ENCODE peak calls at places on chromosome 13, in nine cellular contexts. C is AG04449, X is ascending aorta, O is mucosa of descending colon, P is HCT116, D is uterus, M is mesothelial cell of epicardium, V is endodermal cell, I is natural killer cell. H is an unnamed sample.

GRCh38 chr13:27921961-27922910 is 2.4 kb downstream of the PDX1 start:
- DNase-seq in C (no peak), X (no peak), O (no peak), P (no peak), D (no peak), M (no peak), V (peak), I (no peak), H (peak)

GRCh38 chr13:109761695-109762094 is 24.7 kb downstream of the IRS2 start:
- DNase-seq in C (no peak), X (no peak), O (no peak), P (no peak), D (no peak), M (no peak), V (no peak), I (no peak), H (no peak)

GRCh38 chr13:28655566-28655965 is 3.4 kb upstream of the POMP start:
- DNase-seq in C (no peak), X (no peak), O (no peak), P (no peak), D (no peak), M (no peak), V (no peak), I (no peak), H (no peak)

GRCh38 chr13:40666058-40666904 is at the start of gene FOXO1:
- DNase-seq in C (no peak), X (peak), O (peak), P (peak), D (peak), M (peak), V (peak), I (peak), H (peak)

GRCh38 chr13:113926951-113927660 is 46.8 kb downstream of the C13orf46 start:
- DNase-seq in C (no peak), X (peak), O (no peak), P (no peak), D (peak), M (peak), V (peak), I (peak), H (no peak)

GRCh38 chr13:30884543-30884942 is 21.5 kb upstream of the MEDAG start:
- DNase-seq in C (no peak), X (no peak), O (no peak), P (no peak), D (no peak), M (no peak), V (no peak), I (no peak), H (no peak)

GRCh38 chr13:112743451-112744305 is 53.8 kb downstream of the ATP11A start:
- DNase-seq in C (no peak), X (no peak), O (no peak), P (no peak), D (no peak), M (no peak), V (no peak), I (no peak), H (no peak)

GRCh38 chr13:31775148-31775547 is 35.8 kb downstream of the RXFP2 start:
- DNase-seq in C (no peak), X (no peak), O (no peak), P (no peak), D (no peak), M (no peak), V (no peak), I (no peak), H (no peak)

GRCh38 chr13:112940236-112940635 is 28.8 kb upstream of the MCF2L start:
- DNase-seq in C (no peak), X (no peak), O (no peak), P (no peak), D (no peak), M (no peak), V (no peak), I (no peak), H (no peak)

GRCh38 chr13:28657784-28658538 is 969 bp upstream of the POMP start:
- DNase-seq in C (no peak), X (no peak), O (no peak), P (no peak), D (no peak), M (no peak), V (no peak), I (no peak), H (peak)

GRCh38 chr13:45626731-45627374 is 11.3 kb upstream of the ERICH6B start:
- DNase-seq in C (no peak), X (no peak), O (no peak), P (no peak), D (no peak), M (no peak), V (no peak), I (no peak), H (no peak)

GRCh38 chr13:113203507-113204377 is 4.7 kb downstream of the PCID2 start:
- DNase-seq in C (no peak), X (no peak), O (no peak), P (no peak), D (no peak), M (no peak), V (no peak), I (no peak), H (no peak)

GRCh38 chr13:27549406-27549981 is 70.8 kb downstream of the LNX2 start:
- DNase-seq in C (no peak), X (no peak), O (peak), P (no peak), D (no peak), M (no peak), V (no peak), I (no peak), H (no peak)

GRCh38 chr13:66362485-66362884 is 867.7 kb downstream of the PCDH9 start:
- DNase-seq in C (no peak), X (no peak), O (no peak), P (no peak), D (no peak), M (no peak), V (no peak), I (no peak), H (no peak)

GRCh38 chr13:44388427-44388826 is 14.8 kb downstream of the SERP2 start:
- DNase-seq in C (no peak), X (no peak), O (no peak), P (no peak), D (no peak), M (no peak), V (peak), I (no peak), H (no peak)
- TF ChIP-seq CTCF in C (no peak), X (no peak), O (no peak), P (no peak), D (no peak), M (no peak), V (peak), I (no peak), H (no peak)

DNA sequence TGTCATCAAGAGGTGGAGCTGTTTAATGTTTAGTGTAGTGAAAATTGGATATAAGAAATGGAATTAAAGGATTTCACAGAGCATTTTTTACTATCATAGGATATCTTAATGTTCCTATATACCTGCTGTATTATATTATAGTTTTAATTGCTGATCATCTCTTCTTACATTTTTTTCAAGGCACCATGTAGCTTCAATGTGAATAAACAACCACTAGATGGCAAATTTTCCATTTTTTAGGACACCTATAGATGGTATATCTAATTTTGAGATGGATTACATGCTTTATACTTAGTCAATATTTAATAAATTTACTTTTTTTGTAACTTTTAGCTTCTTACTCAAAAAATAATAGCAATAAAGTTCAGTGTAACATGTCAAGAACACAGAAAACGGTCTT is 9.0 kb upstream of the ATXN8OS start:
- DNase-seq in C (no peak), X (no peak), O (no peak), P (peak), D (no peak), M (no peak), V (no peak), I (no peak), H (no peak)
- TF ChIP-seq CTCF in C (no peak), X (no peak), O (no peak), P (peak), D (no peak), M (peak), V (peak), I (no peak), H (peak)

GRCh38 chr13:37869506-37869755 is 141 bp downstream of the TRPC4 start:
- DNase-seq in C (no peak), X (no peak), O (no peak), P (no peak), D (no peak), M (peak), V (peak), I (no peak), H (no peak)

GRCh38 chr13:37870895-37871550 is 1.5 kb upstream of the TRPC4 start:
- DNase-seq in C (no peak), X (no peak), O (no peak), P (no peak), D (no peak), M (no peak), V (peak), I (no peak), H (no peak)

GRCh38 chr13:37869756-37870488 is at the start of gene TRPC4:
- DNase-seq in C (no peak), X (peak), O (peak), P (no peak), D (peak), M (peak), V (peak), I (no peak), H (peak)

GRCh38 chr13:37868691-37869505 is 674 bp downstream of the TRPC4 start:
- DNase-seq in C (no peak), X (no peak), O (no peak), P (no peak), D (no peak), M (no peak), V (peak), I (no peak), H (peak)

DNA sequence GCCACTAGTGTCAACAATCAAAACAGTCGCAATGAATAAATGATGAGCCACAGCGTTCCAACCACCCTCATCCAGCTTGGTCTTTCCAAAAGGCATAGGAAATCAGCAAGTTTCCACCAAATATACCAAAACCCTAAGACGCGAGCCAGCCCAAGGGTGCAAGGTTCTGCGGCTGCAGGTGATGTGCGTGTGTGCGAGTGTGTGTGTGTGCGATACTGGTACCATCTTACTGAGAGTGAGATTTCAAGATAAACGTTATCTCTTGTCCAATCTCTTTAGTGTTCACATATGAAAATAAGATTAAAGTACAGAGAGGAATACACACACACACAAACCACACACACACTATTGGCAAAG is 895 bp upstream of the TRPC4 start:
- DNase-seq in C (no peak), X (no peak), O (no peak), P (no peak), D (no peak), M (no peak), V (no peak), I (no peak), H (no peak)
- TF ChIP-seq CTCF in C (no peak), X (no peak), O (no peak), P (no peak), D (no peak), M (no peak), V (peak), I (no peak), H (no peak)

DNA sequence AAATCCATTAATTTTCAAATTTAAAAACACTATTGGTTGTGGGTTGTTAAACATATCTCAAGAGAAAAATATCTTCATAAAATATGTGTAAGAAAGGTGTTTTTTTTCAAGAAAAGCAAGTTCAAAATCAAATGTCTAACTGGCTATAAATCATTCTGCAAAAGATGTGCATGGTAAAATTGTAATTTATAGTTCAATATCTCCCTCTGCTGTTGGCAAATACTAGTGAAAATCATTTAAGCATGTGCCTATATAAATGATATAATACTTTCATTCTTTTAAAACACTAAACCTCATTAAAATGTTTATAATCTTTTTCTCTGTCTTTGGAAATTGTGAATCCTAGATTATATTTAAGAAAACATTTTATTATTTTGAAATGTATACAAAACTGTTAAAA is 17.2 kb upstream of the SLITRK6 start:
- DNase-seq in C (no peak), X (no peak), O (no peak), P (no peak), D (no peak), M (no peak), V (no peak), I (no peak), H (no peak)
- TF ChIP-seq CTCF in C (no peak), X (no peak), O (no peak), P (peak), D (no peak), M (peak), V (peak), I (no peak), H (no peak)

DNA sequence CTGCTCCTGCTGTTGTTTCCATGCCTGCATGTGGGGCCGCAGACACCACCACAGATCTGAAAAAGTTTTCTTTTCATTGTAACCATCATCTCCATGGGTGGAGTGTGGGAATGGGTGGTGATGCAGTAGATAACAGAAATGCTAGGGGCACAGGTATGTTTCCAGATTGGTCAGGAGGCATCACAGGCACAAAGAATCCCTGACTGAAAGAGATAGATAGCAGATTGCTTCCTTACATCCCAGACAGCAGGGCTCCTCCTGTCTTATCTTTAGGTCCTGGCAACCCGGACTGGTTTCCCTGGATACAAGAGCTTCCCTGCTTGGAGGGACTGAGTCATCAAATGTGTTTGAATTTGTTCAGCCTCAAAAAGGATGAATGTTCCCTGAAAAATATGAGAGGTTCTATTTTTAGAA is 1937.6 kb downstream of the PCDH9 start:
- DNase-seq in C (peak), X (no peak), O (no peak), P (no peak), D (no peak), M (no peak), V (peak), I (no peak), H (no peak)
- TF ChIP-seq CTCF in C (no peak), X (no peak), O (no peak), P (no peak), D (no peak), M (no peak), V (no peak), I (no peak), H (no peak)